ENCODE peak calls at places on chromosomes 4 and X, in six cellular contexts. X is CD8-positive, alpha-beta T cell; W is BJ; E is fibroblast of mammary gland; V is Peyer's patch; K is kidney epithelial cell. F is an unnamed sample.

GRCh38 chrX:130100180-130100579 is 10.1 kb downstream of the ELF4 start:
- DNase-seq in W (peak), E (peak), X (no peak), V (peak), K (no peak), F (no peak)

GRCh38 chr4:40441415-40441814 is 106.3 kb downstream of the CHRNA9 start:
- DNase-seq in K (no peak), V (no peak), E (no peak), X (no peak), W (no peak), F (no peak)

GRCh38 chrX:104254442-104255115 is at the start of gene ESX1:
- DNase-seq in K (no peak), E (peak), W (no peak), X (no peak), V (no peak), F (no peak)

GRCh38 chr4:137510866-137511265 is 21.4 kb downstream of the PCDH18 start:
- DNase-seq in E (peak), X (no peak), V (no peak), K (peak), W (peak), F (peak)

GRCh38 chrX:31236231-31236630 is 164.4 kb upstream of the FTHL17 start:
- DNase-seq in V (no peak), K (no peak), W (no peak), E (no peak), X (no peak), F (no peak)

GRCh38 chrX:2928583-2929434 is at the start of gene ARSD:
- DNase-seq in V (peak), K (peak), W (peak), X (peak), E (peak), F (no peak)

GRCh38 chr4:164937576-164938270 is 39.7 kb downstream of the TRIM61 start:
- DNase-seq in X (no peak), K (no peak), E (peak), V (no peak), W (no peak), F (no peak)

GRCh38 chr4:66235876-66236275 is 565.6 kb upstream of the EPHA5 start:
- DNase-seq in X (no peak), K (no peak), V (no peak), E (no peak), W (no peak), F (no peak)

GRCh38 chr4:40719008-40719623 is 30.6 kb upstream of the NSUN7 start:
- DNase-seq in V (no peak), W (no peak), X (no peak), K (peak), E (peak), F (peak)

GRCh38 chr4:154490589-154491340 is 834 bp downstream of the DCHS2 start:
- DNase-seq in X (no peak), W (no peak), V (no peak), E (no peak), K (no peak), F (no peak)

GRCh38 chr4:26821677-26822503 is 38.8 kb upstream of the STIM2 start:
- DNase-seq in V (no peak), W (no peak), K (no peak), X (no peak), E (no peak), F (no peak)

GRCh38 chr4:112109455-112110425 is 35.5 kb upstream of the FAM241A start:
- DNase-seq in W (no peak), E (peak), K (no peak), V (no peak), X (no peak), F (no peak)

GRCh38 chr4:140876597-140877364 is 120.6 kb upstream of the TBC1D9 start:
- DNase-seq in X (no peak), W (no peak), K (no peak), V (no peak), E (peak), F (no peak)

GRCh38 chr4:40688446-40689095 is 58.9 kb upstream of the RBM47 start:
- DNase-seq in V (no peak), E (no peak), X (no peak), W (no peak), K (no peak), F (no peak)

GRCh38 chrX:9698566-9698965 is 67.1 kb downstream of the GPR143 start:
- DNase-seq in K (no peak), W (no peak), X (no peak), V (no peak), E (no peak), F (no peak)

GRCh38 chr4:141540643-141541042 is 95.7 kb upstream of the IL15 start:
- DNase-seq in W (no peak), V (no peak), E (peak), X (no peak), K (no peak), F (no peak)

GRCh38 chr4:8920289-8920965 is 48.8 kb upstream of the HMX1 start:
- DNase-seq in V (no peak), X (no peak), W (no peak), E (no peak), K (no peak), F (no peak)

GRCh38 chr4:10117424-10118354 is 1.1 kb upstream of the WDR1 start:
- DNase-seq in V (peak), W (no peak), K (no peak), X (peak), E (peak), F (no peak)

GRCh38 chr4:187656953-187657352 is 338.6 kb upstream of the ZFP42 start:
- DNase-seq in V (no peak), E (peak), W (no peak), X (no peak), K (no peak), F (no peak)

GRCh38 chr4:121900132-121900983 is 30.1 kb upstream of the BBS7 start:
- DNase-seq in V (no peak), W (peak), K (peak), E (peak), X (peak), F (peak)

GRCh38 chr4:39497909-39498723 is 29.1 kb downstream of the UGDH start:
- DNase-seq in E (no peak), V (no peak), W (no peak), X (no peak), K (no peak), F (no peak)

GRCh38 chr4:87843936-87844335 is 11.2 kb downstream of the MEPE start:
- DNase-seq in E (peak), W (peak), X (no peak), V (no peak), K (no peak), F (no peak)

GRCh38 chr4:176300565-176300964 is 19.2 kb upstream of the SPCS3 start:
- DNase-seq in X (no peak), V (no peak), K (no peak), E (no peak), W (no peak), F (no peak)

GRCh38 chr4:36187723-36188333 is 56.5 kb downstream of the ARAP2 start:
- DNase-seq in W (no peak), K (no peak), V (no peak), E (peak), X (no peak), F (no peak)

GRCh38 chr4:69523385-69524132 is 27.9 kb upstream of the UGT2B4 start:
- DNase-seq in K (no peak), V (no peak), W (no peak), E (no peak), X (no peak), F (no peak)

GRCh38 chrX:51931761-51932160 is 38.3 kb downstream of the MAGED1 start:
- DNase-seq in E (peak), V (no peak), K (no peak), X (no peak), W (no peak), F (no peak)

GRCh38 chr4:38368612-38369011 is 295.4 kb upstream of the KLF3 start:
- DNase-seq in X (no peak), V (no peak), W (no peak), E (peak), K (no peak), F (no peak)

GRCh38 chr4:183241322-183241640 is 78.8 kb downstream of the CLDN22 start:
- DNase-seq in W (no peak), K (no peak), V (no peak), E (peak), X (no peak), F (no peak)

GRCh38 chr4:37629713-37630112 is 56.5 kb downstream of the RELL1 start:
- DNase-seq in W (no peak), E (no peak), X (no peak), K (no peak), V (no peak), F (no peak)

GRCh38 chrX:134237363-134237702 is 351 bp downstream of the CCDC160 start:
- DNase-seq in X (no peak), W (no peak), E (no peak), V (no peak), K (no peak), F (no peak)

GRCh38 chr4:1805493-1806222 is 12.6 kb downstream of the FGFR3 start:
- DNase-seq in X (no peak), K (no peak), E (no peak), W (no peak), V (no peak), F (no peak)

GRCh38 chr4:76028242-76028859 is 5.1 kb upstream of the CXCL10 start:
- DNase-seq in E (peak), K (no peak), V (no peak), X (no peak), W (no peak), F (no peak)

GRCh38 chr4:15034071-15034764 is 31.9 kb downstream of the CPEB2 start:
- DNase-seq in E (peak), V (no peak), X (no peak), K (no peak), W (peak), F (no peak)

GRCh38 chr4:174946246-174946645 is 28.1 kb downstream of the ADAM29 start:
- DNase-seq in W (no peak), K (no peak), X (no peak), V (no peak), E (no peak), F (no peak)

DNA sequence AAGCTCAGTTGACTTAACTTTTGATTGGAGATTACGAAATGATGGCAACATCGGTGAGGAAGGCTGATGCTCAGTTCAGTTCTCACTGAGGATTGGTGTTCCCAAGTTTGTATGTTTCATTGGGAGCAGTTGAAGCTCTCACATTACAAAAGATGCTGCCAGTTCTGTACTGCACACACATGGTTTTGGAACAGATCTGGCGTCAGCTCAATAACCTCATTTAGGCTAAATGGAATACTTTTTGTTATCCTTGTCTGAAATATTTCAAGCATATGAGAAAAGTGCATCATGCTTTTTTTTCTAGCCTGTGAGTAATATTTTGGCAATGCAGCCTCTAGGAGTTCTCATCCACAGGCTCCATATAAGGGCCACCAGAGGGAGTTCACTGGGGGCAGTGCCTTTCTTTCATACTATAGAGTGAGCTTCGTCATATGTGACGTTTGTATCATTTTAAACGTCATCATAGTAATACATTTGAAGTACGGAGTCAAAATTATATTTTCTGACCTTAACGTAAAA is 4.1 kb downstream of the ENPEP start:
- DNase-seq in E (peak), K (no peak), V (no peak), X (no peak), W (peak), F (peak)
- TF ChIP-seq CTCF in E (peak), K (peak), V (peak), X (no peak), W (peak), F (peak)

DNA sequence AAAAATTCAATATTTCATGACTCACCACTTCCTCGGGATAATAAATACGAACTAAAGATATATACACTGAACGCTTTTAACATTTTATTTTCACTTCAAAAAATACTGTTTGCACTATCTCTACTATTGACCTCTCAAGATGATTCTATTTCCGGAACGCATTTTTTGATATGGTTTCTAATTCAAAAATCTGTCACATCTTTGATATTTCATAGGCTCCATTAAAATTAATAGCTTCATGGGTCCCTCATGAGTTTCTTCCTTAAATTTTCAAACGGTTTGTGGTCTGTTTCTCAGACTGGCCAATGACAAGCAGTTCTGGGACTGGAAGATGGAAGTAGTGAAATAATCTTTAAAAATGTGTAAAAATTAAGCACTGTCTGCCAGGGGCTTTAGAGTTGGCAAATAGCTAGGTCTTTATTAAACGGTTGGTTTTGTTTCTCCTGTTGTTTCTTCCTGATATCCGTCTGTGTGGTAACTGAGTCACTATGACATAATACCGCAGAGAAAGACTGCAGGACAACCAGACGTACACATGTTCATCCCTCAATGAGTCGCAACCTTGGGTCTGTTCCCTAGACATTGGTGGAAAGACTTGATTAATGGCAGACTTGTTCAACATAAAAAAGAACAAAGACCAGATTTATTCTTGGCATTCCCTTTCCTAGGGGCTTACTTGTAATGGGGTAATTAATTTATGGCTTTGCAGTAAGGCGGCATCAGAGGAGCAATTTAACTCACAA is 133.8 kb downstream of the PALLD start:
- DNase-seq in K (peak), W (no peak), E (peak), V (no peak), X (no peak), F (no peak)
- H3K4me3 ChIP-seq in K (peak), W (no peak), E (peak), V (no peak), X (no peak), F (peak)

GRCh38 chrX:54785901-54786300 is 12.2 kb downstream of the ITIH6 start:
- DNase-seq in X (no peak), V (no peak), K (no peak), E (peak), W (no peak), F (no peak)
- TF ChIP-seq CTCF in X (no peak), V (peak), K (no peak), E (peak), W (peak), F (peak)

DNA sequence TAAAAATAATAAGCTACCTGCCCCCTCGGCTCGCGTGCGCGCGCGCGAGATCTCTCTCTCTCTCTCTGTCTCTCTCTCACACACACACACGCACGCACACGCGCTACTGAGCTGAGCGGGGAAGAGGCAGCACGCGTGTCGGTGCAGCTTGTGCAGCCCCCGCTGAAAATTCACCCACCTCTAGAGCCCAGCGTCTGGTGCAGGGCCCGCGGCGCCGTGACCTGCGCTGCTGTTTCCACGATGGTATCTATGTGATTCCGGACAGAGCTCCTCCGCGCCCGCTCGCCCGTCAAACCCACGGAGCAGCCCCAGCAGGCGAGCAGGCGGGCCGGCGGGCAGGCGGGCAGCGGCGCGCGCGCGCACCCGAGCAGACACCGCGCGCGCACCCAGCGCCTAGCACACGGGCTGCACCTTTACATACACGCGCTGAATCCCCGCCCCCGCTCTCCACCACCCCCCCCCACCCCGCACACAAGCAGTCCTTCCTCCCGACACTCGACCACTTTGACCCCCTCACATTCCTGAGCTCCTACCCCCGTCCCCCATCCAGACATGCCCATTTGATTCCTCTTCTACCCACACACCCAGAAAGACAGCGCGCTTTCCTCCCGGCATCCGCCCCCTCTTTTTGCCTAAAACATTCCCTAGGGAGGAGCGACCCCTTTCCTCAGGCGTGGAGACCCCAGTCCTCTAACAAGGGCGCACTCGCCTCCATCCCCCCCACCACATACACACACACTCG is 1.0 kb downstream of the SLITRK4 start:
- DNase-seq in X (no peak), V (peak), W (no peak), K (no peak), E (no peak), F (no peak)
- H3K4me3 ChIP-seq in X (no peak), V (peak), W (no peak), K (peak), E (no peak), F (peak)

DNA sequence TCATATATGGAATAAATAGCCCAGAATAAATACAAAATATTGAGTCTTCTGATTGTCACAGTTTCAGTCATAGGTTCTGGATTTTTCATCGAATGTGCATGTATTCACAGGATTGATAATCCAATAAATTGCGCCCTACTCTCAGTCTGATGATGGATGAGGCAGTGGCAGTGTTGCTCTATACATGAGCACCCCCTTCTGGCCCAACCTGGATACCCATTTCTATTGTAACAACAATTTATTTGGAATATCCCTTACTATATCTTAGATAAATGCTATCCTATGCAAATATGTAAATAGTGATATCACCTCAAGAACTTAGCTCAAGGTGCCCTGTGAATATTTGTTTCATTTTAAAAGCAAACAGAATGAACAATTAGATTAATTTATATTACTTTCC is 733.7 kb upstream of the PABPC4L start:
- DNase-seq in K (no peak), W (no peak), E (no peak), X (no peak), V (no peak), F (no peak)
- TF ChIP-seq CTCF in K (peak), W (peak), E (no peak), X (no peak), V (no peak), F (peak)

GRCh38 chr4:13704020-13704419 is 76.5 kb upstream of the BOD1L1 start:
- DNase-seq in K (no peak), X (no peak), E (no peak), W (no peak), V (no peak), F (peak)
- H3K4me3 ChIP-seq in K (no peak), X (no peak), E (no peak), W (no peak), V (no peak), F (no peak)

GRCh38 chr4:55173580-55173979 is 48.2 kb upstream of the KDR start:
- DNase-seq in E (peak), K (no peak), W (no peak), V (no peak), X (no peak), F (no peak)

GRCh38 chr4:55172694-55173287 is 47.4 kb upstream of the KDR start:
- DNase-seq in K (no peak), W (no peak), X (no peak), V (no peak), E (peak), F (no peak)

GRCh38 chr4:55170462-55170861 is 45.1 kb upstream of the KDR start:
- DNase-seq in K (no peak), V (no peak), X (no peak), W (no peak), E (no peak), F (no peak)

DNA sequence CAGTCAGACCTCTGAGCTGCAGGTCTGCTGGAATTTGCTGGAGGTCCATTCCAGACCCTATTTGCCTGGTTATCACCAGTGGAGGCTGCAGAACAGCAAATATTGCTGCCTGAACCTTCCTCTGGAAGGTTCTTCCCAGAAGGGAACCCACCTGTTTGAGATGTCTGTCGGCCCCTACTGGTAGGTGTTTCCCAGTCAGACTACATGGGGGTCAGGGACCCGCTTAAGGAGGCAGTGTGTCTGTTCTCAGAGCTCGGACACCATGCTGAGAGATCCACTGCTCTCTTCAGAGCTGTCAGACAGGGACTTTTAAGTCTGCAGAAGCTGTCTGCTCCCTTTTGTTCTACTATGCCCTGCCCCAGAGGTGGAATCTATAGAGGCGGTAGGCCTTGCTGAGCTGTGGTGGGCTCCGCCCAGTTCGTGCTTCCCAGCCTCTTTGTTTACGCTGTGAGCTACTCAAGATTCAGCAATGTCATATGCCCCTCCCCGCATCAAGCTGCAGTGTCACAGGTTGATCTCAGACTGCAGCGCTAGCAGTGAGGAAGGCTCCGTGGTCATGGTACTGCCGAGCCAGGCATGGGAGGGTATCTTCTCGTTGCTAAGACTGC is 44.1 kb upstream of the KDR start:
- DNase-seq in W (no peak), K (no peak), E (no peak), X (no peak), V (no peak), F (no peak)
- TF ChIP-seq CTCF in W (no peak), K (no peak), E (no peak), X (no peak), V (no peak), F (no peak)

DNA sequence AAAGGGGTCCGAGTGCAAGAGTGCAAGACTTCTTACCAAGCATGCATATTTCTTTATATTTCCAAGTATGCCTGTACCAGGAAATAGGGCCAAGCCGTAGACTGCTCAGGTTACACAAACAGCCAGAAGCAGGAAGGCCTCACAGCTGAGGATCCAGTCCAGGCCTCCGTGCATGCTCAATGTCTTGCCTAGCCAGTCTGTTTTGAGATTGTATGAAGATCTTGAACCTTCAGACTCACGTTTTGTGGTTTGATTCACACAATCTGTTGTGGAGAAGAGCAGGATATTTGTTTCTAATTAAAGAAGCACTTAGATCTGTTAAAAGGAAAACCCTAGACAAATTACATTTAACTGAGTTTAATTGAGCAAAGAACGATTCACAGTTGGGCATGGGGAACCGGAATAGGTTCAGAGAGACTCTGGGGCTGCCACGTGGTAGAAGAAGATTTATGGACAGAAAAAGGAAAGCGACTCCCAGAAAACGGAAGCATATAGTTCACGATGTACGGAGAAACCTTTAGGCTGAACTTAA is 1.2 kb downstream of the MGST2 start:
- DNase-seq in W (no peak), K (peak), X (no peak), V (peak), E (peak), F (no peak)
- H3K4me3 ChIP-seq in W (no peak), K (peak), X (no peak), V (peak), E (no peak), F (peak)

F was measured in epithelial cell of proximal tubule.